ENCODE peak calls at places on chromosomes 11 and 22, in seven cellular contexts. R is NCI-H1092 treated with DMSO at 0.1 percent for 48 hours; V is nephron progenitor cell; I is SJSA1; M is NCI-H1436; A is occipital lobe; E is activated T-helper 9 cell treated with anti-CD3 and anti-CD28 coated beads, Interleukin-2, amount 50 U/mL, for 16 hours. J is an unnamed sample.

GRCh38 chr11:8566613-8567210 is 27.3 kb downstream of the STK33 start:
- DNase-seq in A (no peak), R (peak; percentile 48), V (peak; percentile 16), I (no peak), M (peak; percentile 45), E (no peak), J (peak; percentile 3)

GRCh38 chr11:111798279-111798678 is 32.1 kb upstream of the PPP2R1B start:
- DNase-seq in V (no peak), E (no peak), A (no peak), M (peak; percentile 13), I (no peak), R (no peak), J (peak; percentile 13)

GRCh38 chr11:2811206-2812091 is 74.1 kb downstream of the CDKN1C start:
- DNase-seq in R (no peak), A (no peak), M (no peak), V (peak; percentile 2), I (no peak), E (no peak), J (no peak)

GRCh38 chr11:12862761-12863469 is 146.2 kb upstream of the RASSF10 start:
- DNase-seq in V (peak; percentile 57), E (no peak), M (no peak), A (no peak), R (peak; percentile 70), I (peak; percentile 87), J (peak; percentile 68)

GRCh38 chr22:37098976-37099577 is 10.4 kb downstream of the TMPRSS6 start:
- DNase-seq in V (no peak), M (no peak), A (no peak), E (no peak), R (peak; percentile 42), I (no peak), J (no peak)

GRCh38 chr22:20203142-20204099 is 52.6 kb upstream of the CCDC188 start:
- DNase-seq in A (no peak), E (no peak), R (no peak), M (no peak), I (no peak), V (peak; percentile 72), J (no peak)

GRCh38 chr22:48841881-48842582 is 985.6 kb downstream of the BRD1 start:
- DNase-seq in V (no peak), I (no peak), M (no peak), E (no peak), R (no peak), A (no peak), J (no peak)

GRCh38 chr11:72581067-72581466 is 93.2 kb downstream of the PDE2A start:
- DNase-seq in M (no peak), A (no peak), R (no peak), V (no peak), I (no peak), E (no peak), J (no peak)

J was measured in Ammon's horn.